ENCODE peak calls at places on chromosome 15, in seven cellular contexts. One of them, this sample, is unnamed.

GRCh38 chr15:53625962-53626845 is 133.3 kb downstream of the WDR72 start:
- DNase-seq in fibroblast of lung: no peak
- DNase-seq in OCI-LY7: no peak
- DNase-seq in GM23248: no peak
- DNase-seq in astrocyte: no peak
- DNase-seq in IMR-90: no peak
- DNase-seq in GM12878: no peak
- DNase-seq in this sample: no peak

GRCh38 chr15:57160823-57161560 is 215.3 kb upstream of the CGNL1 start:
- DNase-seq in fibroblast of lung: peak; percentile 40
- DNase-seq in OCI-LY7: no peak
- DNase-seq in GM23248: peak; percentile 79
- DNase-seq in astrocyte: peak; percentile 70
- DNase-seq in IMR-90: peak; percentile 88
- DNase-seq in GM12878: no peak
- DNase-seq in this sample: no peak

GRCh38 chr15:100710744-100711478 is 108.5 kb downstream of the ASB7 start:
- DNase-seq in fibroblast of lung: no peak
- DNase-seq in OCI-LY7: no peak
- DNase-seq in GM23248: no peak
- DNase-seq in astrocyte: no peak
- DNase-seq in IMR-90: no peak
- DNase-seq in GM12878: no peak
- DNase-seq in this sample: no peak

GRCh38 chr15:29126821-29127461 is 142.7 kb downstream of the NSMCE3 start:
- DNase-seq in fibroblast of lung: no peak
- DNase-seq in OCI-LY7: no peak
- DNase-seq in GM23248: no peak
- DNase-seq in astrocyte: no peak
- DNase-seq in IMR-90: no peak
- DNase-seq in GM12878: no peak
- DNase-seq in this sample: no peak

GRCh38 chr15:79132770-79133169 is 42.2 kb upstream of the RASGRF1 start:
- DNase-seq in fibroblast of lung: no peak
- DNase-seq in OCI-LY7: no peak
- DNase-seq in GM23248: no peak
- DNase-seq in astrocyte: no peak
- DNase-seq in IMR-90: no peak
- DNase-seq in GM12878: no peak
- DNase-seq in this sample: peak; percentile 58

GRCh38 chr15:62124176-62124952 is 40.7 kb downstream of the C2CD4B start:
- DNase-seq in fibroblast of lung: no peak
- DNase-seq in OCI-LY7: peak; percentile 6
- DNase-seq in GM23248: no peak
- DNase-seq in astrocyte: peak; percentile 53
- DNase-seq in IMR-90: peak; percentile 20
- DNase-seq in GM12878: no peak
- DNase-seq in this sample: no peak

GRCh38 chr15:75659928-75660645 is 12.4 kb downstream of the SNX33 start:
- DNase-seq in fibroblast of lung: no peak
- DNase-seq in OCI-LY7: no peak
- DNase-seq in GM23248: peak; percentile 60
- DNase-seq in astrocyte: peak; percentile 16
- DNase-seq in IMR-90: no peak
- DNase-seq in GM12878: no peak
- DNase-seq in this sample: no peak

GRCh38 chr15:63351170-63351569 is 30.5 kb downstream of the CA12 start:
- DNase-seq in fibroblast of lung: no peak
- DNase-seq in OCI-LY7: no peak
- DNase-seq in GM23248: no peak
- DNase-seq in astrocyte: no peak
- DNase-seq in IMR-90: no peak
- DNase-seq in GM12878: no peak
- DNase-seq in this sample: no peak

GRCh38 chr15:88006146-88006545 is 250.4 kb downstream of the NTRK3 start:
- DNase-seq in fibroblast of lung: no peak
- DNase-seq in OCI-LY7: no peak
- DNase-seq in GM23248: no peak
- DNase-seq in astrocyte: no peak
- DNase-seq in IMR-90: no peak
- DNase-seq in GM12878: no peak
- DNase-seq in this sample: no peak

GRCh38 chr15:26892119-26892518 is 25.3 kb downstream of the GABRA5 start:
- DNase-seq in fibroblast of lung: no peak
- DNase-seq in OCI-LY7: no peak
- DNase-seq in GM23248: peak; percentile 14
- DNase-seq in astrocyte: no peak
- DNase-seq in IMR-90: no peak
- DNase-seq in GM12878: no peak
- DNase-seq in this sample: no peak

GRCh38 chr15:77018796-77019475 is 24.0 kb downstream of the PSTPIP1 start:
- DNase-seq in fibroblast of lung: no peak
- DNase-seq in OCI-LY7: no peak
- DNase-seq in GM23248: no peak
- DNase-seq in astrocyte: no peak
- DNase-seq in IMR-90: no peak
- DNase-seq in GM12878: no peak
- DNase-seq in this sample: no peak

GRCh38 chr15:92636950-92637481 is 18.6 kb downstream of the FAM174B start:
- DNase-seq in fibroblast of lung: no peak
- DNase-seq in OCI-LY7: no peak
- DNase-seq in GM23248: no peak
- DNase-seq in astrocyte: no peak
- DNase-seq in IMR-90: no peak
- DNase-seq in GM12878: no peak
- DNase-seq in this sample: peak; percentile 17

GRCh38 chr15:64772488-64772887 is 2.9 kb downstream of the RBPMS2 start:
- DNase-seq in fibroblast of lung: no peak
- DNase-seq in OCI-LY7: no peak
- DNase-seq in GM23248: no peak
- DNase-seq in astrocyte: no peak
- DNase-seq in IMR-90: no peak
- DNase-seq in GM12878: no peak
- DNase-seq in this sample: no peak

GRCh38 chr15:82807920-82808633 is 1.4 kb upstream of the WHAMM start:
- DNase-seq in fibroblast of lung: no peak
- DNase-seq in OCI-LY7: peak; percentile 57
- DNase-seq in GM23248: no peak
- DNase-seq in astrocyte: no peak
- DNase-seq in IMR-90: no peak
- DNase-seq in GM12878: no peak
- DNase-seq in this sample: no peak

GRCh38 chr15:73996939-73997338 is 2.4 kb downstream of the PML start:
- DNase-seq in fibroblast of lung: peak; percentile 49
- DNase-seq in OCI-LY7: peak; percentile 72
- DNase-seq in GM23248: peak; percentile 77
- DNase-seq in astrocyte: no peak
- DNase-seq in IMR-90: no peak
- DNase-seq in GM12878: no peak
- DNase-seq in this sample: peak; percentile 79

GRCh38 chr15:31337352-31338031 is 10.9 kb downstream of the KLF13 start:
- DNase-seq in fibroblast of lung: no peak
- DNase-seq in OCI-LY7: no peak
- DNase-seq in GM23248: no peak
- DNase-seq in astrocyte: no peak
- DNase-seq in IMR-90: no peak
- DNase-seq in GM12878: no peak
- DNase-seq in this sample: no peak

GRCh38 chr15:31333820-31334219 is 7.2 kb downstream of the KLF13 start:
- DNase-seq in fibroblast of lung: no peak
- DNase-seq in OCI-LY7: no peak
- DNase-seq in GM23248: no peak
- DNase-seq in astrocyte: no peak
- DNase-seq in IMR-90: no peak
- DNase-seq in GM12878: no peak
- DNase-seq in this sample: no peak

GRCh38 chr15:31336943-31337295 is 10.3 kb downstream of the KLF13 start:
- DNase-seq in fibroblast of lung: no peak
- DNase-seq in OCI-LY7: no peak
- DNase-seq in GM23248: no peak
- DNase-seq in astrocyte: peak; percentile 31
- DNase-seq in IMR-90: no peak
- DNase-seq in GM12878: no peak
- DNase-seq in this sample: no peak

GRCh38 chr15:31338318-31338878 is 11.8 kb downstream of the KLF13 start:
- DNase-seq in fibroblast of lung: peak; percentile 5
- DNase-seq in OCI-LY7: peak; percentile 72
- DNase-seq in GM23248: no peak
- DNase-seq in astrocyte: no peak
- DNase-seq in IMR-90: no peak
- DNase-seq in GM12878: no peak
- DNase-seq in this sample: no peak

DNA sequence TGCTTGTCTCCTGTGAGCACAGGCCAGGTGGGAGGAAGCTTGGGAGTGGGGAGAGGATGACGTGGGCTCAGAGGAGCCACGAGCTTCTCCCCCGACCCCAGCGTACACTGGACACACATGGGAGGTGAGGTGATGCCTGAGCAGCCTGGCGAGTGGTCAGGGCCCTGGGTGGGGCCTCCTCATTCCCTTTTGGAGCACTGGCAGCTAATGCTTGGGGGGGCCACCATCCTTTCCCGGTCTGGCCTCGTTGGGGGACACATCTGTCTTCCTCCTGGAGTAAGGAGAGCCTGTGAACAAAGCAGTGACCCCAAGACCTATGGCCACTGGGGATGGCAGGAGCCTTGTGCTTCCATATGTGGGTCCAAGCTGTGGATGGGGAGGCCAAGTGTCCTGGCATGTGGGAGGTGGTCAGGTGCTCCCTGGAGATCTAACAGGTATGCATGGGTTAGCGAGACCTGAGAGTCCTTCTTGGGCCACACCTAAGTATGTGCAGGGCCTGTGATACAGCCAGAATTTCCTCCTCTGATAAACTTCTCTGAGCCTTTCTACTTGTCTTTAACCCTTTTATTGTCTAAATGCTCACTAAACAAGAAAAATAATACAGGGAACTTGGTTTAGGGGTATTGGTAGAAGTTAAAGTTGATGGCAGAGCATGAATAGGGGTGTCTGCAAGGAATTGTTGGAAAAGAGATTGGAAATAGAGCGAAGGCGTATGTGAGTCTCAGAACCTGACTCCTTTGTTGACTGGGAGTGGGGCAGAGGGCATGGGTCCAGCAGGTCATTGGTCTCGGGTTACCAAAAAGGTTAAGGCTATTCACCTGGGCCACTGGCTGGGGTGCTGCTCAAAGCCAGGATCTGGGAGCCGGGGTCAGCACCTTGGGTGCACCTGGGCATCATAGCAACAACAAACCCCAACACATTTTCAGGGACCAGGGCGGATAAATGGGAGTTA is 9.6 kb downstream of the KLF13 start:
- DNase-seq in fibroblast of lung: no peak
- DNase-seq in OCI-LY7: no peak
- DNase-seq in GM23248: no peak
- DNase-seq in astrocyte: no peak
- DNase-seq in IMR-90: no peak
- DNase-seq in GM12878: no peak
- DNase-seq in this sample: no peak
- H3K4me1 ChIP-seq in fibroblast of lung: peaks cover 17% of the 10 kb centered on the region
- H3K4me1 ChIP-seq in OCI-LY7: peaks cover 100% of the 10 kb centered on the region
- H3K4me1 ChIP-seq in GM23248: peaks cover 17% of the 10 kb centered on the region
- H3K4me1 ChIP-seq in astrocyte: peaks cover 18% of the 10 kb centered on the region
- H3K4me1 ChIP-seq in IMR-90: peaks cover 13% of the 10 kb centered on the region
- H3K4me1 ChIP-seq in GM12878: peaks cover 86% of the 10 kb centered on the region
- H3K4me1 ChIP-seq in this sample: peaks cover 27% of the 10 kb centered on the region

DNA sequence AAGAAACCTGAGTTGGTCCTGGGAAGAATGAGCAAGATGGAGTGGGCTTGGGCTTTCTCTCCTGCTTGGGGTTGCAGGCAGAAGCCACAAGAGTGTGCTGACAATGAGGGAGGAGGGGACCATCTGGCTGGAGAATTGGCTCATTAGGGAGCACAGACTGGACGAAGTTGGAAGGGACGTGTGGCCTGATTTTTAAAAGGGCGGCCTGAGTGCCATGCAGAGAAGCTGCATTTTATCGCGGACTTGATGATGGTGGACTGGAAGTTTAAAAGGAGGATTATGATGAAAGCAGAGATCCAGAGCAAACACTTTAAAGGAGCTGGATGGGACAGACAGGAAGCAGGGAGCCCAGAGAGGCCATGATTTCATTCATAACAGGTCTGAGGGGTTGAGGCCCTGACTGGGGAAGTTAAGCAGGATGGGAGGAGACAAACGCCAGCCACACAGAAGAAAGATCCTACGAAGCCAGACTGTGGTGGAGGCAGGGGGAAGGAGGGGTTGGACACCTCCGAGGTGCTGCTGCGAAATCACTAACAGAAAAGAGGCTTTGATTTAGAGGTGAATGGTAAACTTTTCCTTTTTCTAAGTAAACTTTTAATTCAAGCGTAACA is 23.6 kb downstream of the TLNRD1 start:
- DNase-seq in fibroblast of lung: no peak
- DNase-seq in OCI-LY7: no peak
- DNase-seq in GM23248: no peak
- DNase-seq in astrocyte: no peak
- DNase-seq in IMR-90: no peak
- DNase-seq in GM12878: no peak
- DNase-seq in this sample: no peak
- H2AFZ ChIP-seq in fibroblast of lung: no peak overlapping the region
- H2AFZ ChIP-seq in OCI-LY7: no peak overlapping the region
- H2AFZ ChIP-seq in GM23248: peak overlapping the region; percentile 82
- H2AFZ ChIP-seq in astrocyte: peak overlapping the region; percentile 84
- H2AFZ ChIP-seq in IMR-90: peak overlapping the region; percentile 40
- H2AFZ ChIP-seq in GM12878: peak overlapping the region; percentile 37
- H2AFZ ChIP-seq in this sample: no peak overlapping the region

GRCh38 chr15:68726246-68726645 is 94.4 kb downstream of the ANP32A start:
- DNase-seq in fibroblast of lung: no peak
- DNase-seq in OCI-LY7: no peak
- DNase-seq in GM23248: no peak
- DNase-seq in astrocyte: no peak
- DNase-seq in IMR-90: no peak
- DNase-seq in GM12878: no peak
- DNase-seq in this sample: no peak

GRCh38 chr15:68730491-68731317 is 90.0 kb downstream of the ANP32A start:
- DNase-seq in fibroblast of lung: peak; percentile 57
- DNase-seq in OCI-LY7: peak; percentile 71
- DNase-seq in GM23248: peak; percentile 68
- DNase-seq in astrocyte: peak; percentile 26
- DNase-seq in IMR-90: peak; percentile 51
- DNase-seq in GM12878: no peak
- DNase-seq in this sample: peak; percentile 21

GRCh38 chr15:68731318-68731897 is 89.3 kb downstream of the ANP32A start:
- DNase-seq in fibroblast of lung: no peak
- DNase-seq in OCI-LY7: no peak
- DNase-seq in GM23248: no peak
- DNase-seq in astrocyte: no peak
- DNase-seq in IMR-90: no peak
- DNase-seq in GM12878: no peak
- DNase-seq in this sample: no peak

GRCh38 chr15:68732451-68732850 is 88.2 kb downstream of the ANP32A start:
- DNase-seq in fibroblast of lung: no peak
- DNase-seq in OCI-LY7: no peak
- DNase-seq in GM23248: no peak
- DNase-seq in astrocyte: no peak
- DNase-seq in IMR-90: no peak
- DNase-seq in GM12878: no peak
- DNase-seq in this sample: no peak

GRCh38 chr15:68729789-68730201 is 90.9 kb downstream of the ANP32A start:
- DNase-seq in fibroblast of lung: peak; percentile 11
- DNase-seq in OCI-LY7: no peak
- DNase-seq in GM23248: peak; percentile 49
- DNase-seq in astrocyte: peak; percentile 49
- DNase-seq in IMR-90: peak; percentile 33
- DNase-seq in GM12878: no peak
- DNase-seq in this sample: no peak
- H3K4me3 ChIP-seq in fibroblast of lung: no peak overlapping the region
- H3K4me3 ChIP-seq in OCI-LY7: no peak overlapping the region
- H3K4me3 ChIP-seq in GM23248: no peak overlapping the region
- H3K4me3 ChIP-seq in astrocyte: no peak overlapping the region
- H3K4me3 ChIP-seq in IMR-90: no peak overlapping the region
- H3K4me3 ChIP-seq in GM12878: no peak overlapping the region
- H3K4me3 ChIP-seq in this sample: no peak overlapping the region

GRCh38 chr15:59443341-59444081 is 5.5 kb downstream of the FAM81A start:
- DNase-seq in fibroblast of lung: no peak
- DNase-seq in OCI-LY7: peak; percentile 32
- DNase-seq in GM23248: no peak
- DNase-seq in astrocyte: no peak
- DNase-seq in IMR-90: no peak
- DNase-seq in GM12878: peak; percentile 31
- DNase-seq in this sample: no peak
- H3K4me1 ChIP-seq in fibroblast of lung: no peaks in the 10 kb centered on the region
- H3K4me1 ChIP-seq in OCI-LY7: peaks cover 33% of the 10 kb centered on the region
- H3K4me1 ChIP-seq in GM23248: no peaks in the 10 kb centered on the region
- H3K4me1 ChIP-seq in astrocyte: no peaks in the 10 kb centered on the region
- H3K4me1 ChIP-seq in IMR-90: no peaks in the 10 kb centered on the region
- H3K4me1 ChIP-seq in GM12878: peaks cover 24% of the 10 kb centered on the region
- H3K4me1 ChIP-seq in this sample: peaks cover 2% of the 10 kb centered on the region

This sample was measured in mammary epithelial cell.